ENCODE peak calls at places on chromosome 17, in nine cellular contexts. One of them, this sample, is unnamed.
A peak's percentile ranks its signal among the peaks of the same experiment; 100 is the strongest.

GRCh38 chr17:42276359-42276608 is at the start of gene STAT5B:
- DNase-seq in heart left ventricle: peak; percentile 72
- DNase-seq in right lobe of liver: peak; percentile 81
- DNase-seq in GM12892: peak; percentile 91
- DNase-seq in suprapubic skin: no peak
- DNase-seq in adrenal gland: peak; percentile 75
- DNase-seq in spleen: peak; percentile 95
- DNase-seq in body of pancreas: peak; percentile 74
- DNase-seq in IMR-90: peak; percentile 55
- DNase-seq in this sample: peak; percentile 80

GRCh38 chr17:28527859-28528258 is 21.7 kb downstream of the FOXN1 start:
- DNase-seq in heart left ventricle: no peak
- DNase-seq in right lobe of liver: no peak
- DNase-seq in GM12892: no peak
- DNase-seq in suprapubic skin: no peak
- DNase-seq in adrenal gland: no peak
- DNase-seq in spleen: no peak
- DNase-seq in body of pancreas: peak; percentile 74
- DNase-seq in IMR-90: no peak
- DNase-seq in this sample: no peak

GRCh38 chr17:64377769-64378282 is 12.8 kb downstream of the PECAM1 start:
- DNase-seq in heart left ventricle: no peak
- DNase-seq in right lobe of liver: no peak
- DNase-seq in GM12892: no peak
- DNase-seq in suprapubic skin: no peak
- DNase-seq in adrenal gland: no peak
- DNase-seq in spleen: no peak
- DNase-seq in body of pancreas: no peak
- DNase-seq in IMR-90: peak; percentile 60
- DNase-seq in this sample: no peak

GRCh38 chr17:41758601-41759000 is 24.2 kb upstream of the HAP1 start:
- DNase-seq in heart left ventricle: no peak
- DNase-seq in right lobe of liver: no peak
- DNase-seq in GM12892: no peak
- DNase-seq in suprapubic skin: no peak
- DNase-seq in adrenal gland: no peak
- DNase-seq in spleen: no peak
- DNase-seq in body of pancreas: no peak
- DNase-seq in IMR-90: no peak
- DNase-seq in this sample: no peak

GRCh38 chr17:72334205-72334604 is 213.4 kb downstream of the SOX9 start:
- DNase-seq in heart left ventricle: no peak
- DNase-seq in right lobe of liver: no peak
- DNase-seq in GM12892: no peak
- DNase-seq in suprapubic skin: no peak
- DNase-seq in adrenal gland: no peak
- DNase-seq in spleen: no peak
- DNase-seq in body of pancreas: no peak
- DNase-seq in IMR-90: peak; percentile 89
- DNase-seq in this sample: no peak

GRCh38 chr17:8608001-8608400 is 22.5 kb downstream of the MYH10 start:
- DNase-seq in heart left ventricle: no peak
- DNase-seq in right lobe of liver: no peak
- DNase-seq in GM12892: no peak
- DNase-seq in suprapubic skin: no peak
- DNase-seq in adrenal gland: no peak
- DNase-seq in spleen: no peak
- DNase-seq in body of pancreas: no peak
- DNase-seq in IMR-90: no peak
- DNase-seq in this sample: no peak

GRCh38 chr17:42255425-42255810 is 20.8 kb downstream of the STAT5B start:
- DNase-seq in heart left ventricle: no peak
- DNase-seq in right lobe of liver: no peak
- DNase-seq in GM12892: no peak
- DNase-seq in suprapubic skin: no peak
- DNase-seq in adrenal gland: no peak
- DNase-seq in spleen: no peak
- DNase-seq in body of pancreas: no peak
- DNase-seq in IMR-90: no peak
- DNase-seq in this sample: no peak

GRCh38 chr17:75250009-75250471 is 11.4 kb downstream of the GGA3 start:
- DNase-seq in heart left ventricle: no peak
- DNase-seq in right lobe of liver: no peak
- DNase-seq in GM12892: peak; percentile 74
- DNase-seq in suprapubic skin: no peak
- DNase-seq in adrenal gland: no peak
- DNase-seq in spleen: no peak
- DNase-seq in body of pancreas: no peak
- DNase-seq in IMR-90: peak; percentile 18
- DNase-seq in this sample: no peak

GRCh38 chr17:29060475-29060874 is 17.5 kb downstream of the PIPOX start:
- DNase-seq in heart left ventricle: no peak
- DNase-seq in right lobe of liver: no peak
- DNase-seq in GM12892: no peak
- DNase-seq in suprapubic skin: no peak
- DNase-seq in adrenal gland: no peak
- DNase-seq in spleen: no peak
- DNase-seq in body of pancreas: no peak
- DNase-seq in IMR-90: no peak
- DNase-seq in this sample: no peak

GRCh38 chr17:3724373-3725077 is 822 bp downstream of the HASPIN start:
- DNase-seq in heart left ventricle: no peak
- DNase-seq in right lobe of liver: no peak
- DNase-seq in GM12892: no peak
- DNase-seq in suprapubic skin: no peak
- DNase-seq in adrenal gland: no peak
- DNase-seq in spleen: no peak
- DNase-seq in body of pancreas: no peak
- DNase-seq in IMR-90: no peak
- DNase-seq in this sample: no peak

GRCh38 chr17:71438631-71439146 is 682.1 kb upstream of the SOX9 start:
- DNase-seq in heart left ventricle: no peak
- DNase-seq in right lobe of liver: no peak
- DNase-seq in GM12892: no peak
- DNase-seq in suprapubic skin: no peak
- DNase-seq in adrenal gland: no peak
- DNase-seq in spleen: no peak
- DNase-seq in body of pancreas: peak; percentile 34
- DNase-seq in IMR-90: peak; percentile 98
- DNase-seq in this sample: peak; percentile 26

GRCh38 chr17:78602246-78602645 is 25.1 kb upstream of the DNAH17 start:
- DNase-seq in heart left ventricle: peak; percentile 2
- DNase-seq in right lobe of liver: peak; percentile 31
- DNase-seq in GM12892: no peak
- DNase-seq in suprapubic skin: no peak
- DNase-seq in adrenal gland: no peak
- DNase-seq in spleen: peak; percentile 40
- DNase-seq in body of pancreas: no peak
- DNase-seq in IMR-90: no peak
- DNase-seq in this sample: no peak

GRCh38 chr17:68061512-68062313 is 26.2 kb downstream of the KPNA2 start:
- DNase-seq in heart left ventricle: peak; percentile 33
- DNase-seq in right lobe of liver: no peak
- DNase-seq in GM12892: no peak
- DNase-seq in suprapubic skin: no peak
- DNase-seq in adrenal gland: no peak
- DNase-seq in spleen: no peak
- DNase-seq in body of pancreas: no peak
- DNase-seq in IMR-90: peak; percentile 38
- DNase-seq in this sample: no peak

GRCh38 chr17:38761612-38762011 is 9.1 kb downstream of the PSMB3 start:
- DNase-seq in heart left ventricle: no peak
- DNase-seq in right lobe of liver: no peak
- DNase-seq in GM12892: no peak
- DNase-seq in suprapubic skin: no peak
- DNase-seq in adrenal gland: no peak
- DNase-seq in spleen: peak; percentile 57
- DNase-seq in body of pancreas: no peak
- DNase-seq in IMR-90: peak; percentile 32
- DNase-seq in this sample: no peak

GRCh38 chr17:19978206-19978802 is 676 bp upstream of the AKAP10 start:
- DNase-seq in heart left ventricle: no peak
- DNase-seq in right lobe of liver: no peak
- DNase-seq in GM12892: no peak
- DNase-seq in suprapubic skin: no peak
- DNase-seq in adrenal gland: peak; percentile 44
- DNase-seq in spleen: peak; percentile 84
- DNase-seq in body of pancreas: no peak
- DNase-seq in IMR-90: no peak
- DNase-seq in this sample: no peak

DNA sequence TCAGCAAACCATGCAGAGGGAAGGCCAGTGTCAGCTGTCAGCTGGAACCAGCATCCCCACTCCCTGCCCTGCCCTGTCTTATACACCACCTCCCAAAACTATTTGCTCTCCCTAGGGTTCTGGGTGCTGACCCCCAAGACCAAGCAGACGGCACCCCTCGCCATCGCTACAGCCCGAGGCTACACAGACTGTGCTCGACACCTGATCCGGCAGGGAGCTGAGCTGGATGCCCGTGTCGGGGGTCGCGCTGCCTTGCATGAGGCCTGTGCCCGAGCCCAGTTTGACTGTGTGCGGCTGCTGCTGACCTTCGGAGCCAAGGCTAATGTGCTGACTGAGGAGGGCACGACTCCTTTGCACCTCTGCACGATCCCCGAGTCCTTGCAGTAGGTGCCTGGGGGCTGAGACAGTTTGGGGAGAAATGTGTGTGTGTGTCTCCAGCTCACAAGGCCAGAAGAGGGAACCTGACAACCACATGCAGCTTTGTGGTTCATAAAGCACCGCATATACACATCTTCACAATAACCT is 1.5 kb downstream of the ASB16 start:
- DNase-seq in heart left ventricle: no peak
- DNase-seq in right lobe of liver: no peak
- DNase-seq in GM12892: no peak
- DNase-seq in suprapubic skin: no peak
- DNase-seq in adrenal gland: no peak
- DNase-seq in spleen: no peak
- DNase-seq in body of pancreas: no peak
- DNase-seq in IMR-90: no peak
- DNase-seq in this sample: no peak
- TF ChIP-seq POLR2A in heart left ventricle: no peak
- TF ChIP-seq POLR2A in right lobe of liver: no peak
- TF ChIP-seq POLR2A in GM12892: no peak
- TF ChIP-seq POLR2A in suprapubic skin: no peak
- TF ChIP-seq POLR2A in adrenal gland: no peak
- TF ChIP-seq POLR2A in spleen: no peak
- TF ChIP-seq POLR2A in body of pancreas: no peak
- TF ChIP-seq POLR2A in IMR-90: no peak
- TF ChIP-seq POLR2A in this sample: no peak

DNA sequence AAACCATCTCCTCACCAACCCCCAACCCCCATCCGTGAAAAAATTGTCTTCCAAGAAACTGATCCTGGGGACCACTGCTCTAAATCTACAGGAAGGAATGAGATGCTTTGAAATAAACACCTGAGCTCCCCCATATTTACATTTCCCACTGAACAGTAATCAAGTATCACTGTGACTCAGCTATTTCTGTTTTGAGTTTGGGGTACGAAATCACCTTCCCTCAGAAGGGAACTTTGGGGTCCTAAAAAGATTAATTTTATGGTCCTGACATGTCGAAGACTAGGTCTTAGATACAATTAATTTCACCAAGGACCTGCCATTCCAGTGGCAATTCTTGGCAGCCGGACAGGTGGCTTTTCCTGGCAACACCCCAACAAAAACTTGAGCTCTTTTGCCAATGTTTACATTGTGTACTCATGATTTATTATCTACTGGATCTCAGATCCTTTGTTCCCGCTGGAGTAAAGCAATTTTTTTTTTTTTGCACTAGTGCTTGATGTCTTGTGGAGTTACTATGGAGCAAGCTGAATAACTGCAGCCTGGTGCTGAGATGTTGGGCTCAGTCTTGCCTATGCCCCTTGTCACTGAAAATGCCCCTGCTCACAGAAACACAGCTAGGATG is 14.3 kb downstream of the SLFN5 start:
- DNase-seq in heart left ventricle: no peak
- DNase-seq in right lobe of liver: no peak
- DNase-seq in GM12892: no peak
- DNase-seq in suprapubic skin: no peak
- DNase-seq in adrenal gland: peak; percentile 65
- DNase-seq in spleen: no peak
- DNase-seq in body of pancreas: peak; percentile 82
- DNase-seq in IMR-90: peak; percentile 41
- DNase-seq in this sample: peak; percentile 7
- TF ChIP-seq POLR2A in heart left ventricle: no peak
- TF ChIP-seq POLR2A in right lobe of liver: no peak
- TF ChIP-seq POLR2A in GM12892: no peak
- TF ChIP-seq POLR2A in suprapubic skin: no peak
- TF ChIP-seq POLR2A in adrenal gland: no peak
- TF ChIP-seq POLR2A in spleen: no peak
- TF ChIP-seq POLR2A in body of pancreas: no peak
- TF ChIP-seq POLR2A in IMR-90: no peak
- TF ChIP-seq POLR2A in this sample: no peak

DNA sequence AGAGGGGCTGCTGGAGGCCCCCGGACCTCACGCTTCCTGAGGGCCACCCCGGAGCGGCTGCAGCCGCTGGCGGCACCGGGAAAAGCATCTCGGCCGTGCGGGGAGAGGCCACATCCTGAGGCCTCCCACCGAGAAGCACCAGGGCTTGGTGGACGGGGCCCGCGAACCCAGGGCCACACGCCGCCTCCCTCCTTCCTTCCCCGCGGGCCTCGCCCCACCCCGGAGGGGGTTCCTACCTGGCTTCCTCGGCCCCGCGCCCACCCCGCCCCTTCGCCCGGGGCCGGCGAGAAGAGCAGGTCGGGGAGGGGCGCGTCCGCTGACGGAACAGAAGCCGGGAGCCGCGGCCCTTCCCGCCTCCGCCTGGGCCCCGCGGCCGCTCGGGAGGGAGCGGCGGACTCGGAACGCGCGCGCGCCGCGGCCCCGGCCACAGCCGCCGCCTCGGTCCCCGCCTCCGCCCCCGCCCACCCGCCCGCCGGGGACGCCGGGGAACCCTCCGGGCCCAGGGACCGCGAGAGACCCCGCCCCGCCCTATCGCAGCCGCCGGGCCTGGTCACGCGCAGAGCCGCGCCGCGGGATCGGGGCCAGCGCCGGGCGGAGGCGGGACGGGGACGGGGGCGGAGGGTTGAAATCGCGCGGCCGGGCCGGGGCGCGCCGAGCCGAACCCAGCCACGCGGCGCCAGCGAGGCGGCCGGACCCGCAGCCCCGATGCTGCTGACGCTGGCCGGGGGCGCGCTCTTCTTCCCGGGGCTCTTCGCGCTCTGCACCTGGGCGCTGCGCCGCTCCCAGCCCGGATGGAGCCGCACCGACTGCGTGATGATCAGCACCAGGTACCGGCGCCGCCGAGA is at the start of gene TLCD3A:
- DNase-seq in heart left ventricle: peak; percentile 79
- DNase-seq in right lobe of liver: peak; percentile 72
- DNase-seq in GM12892: peak; percentile 65
- DNase-seq in suprapubic skin: peak; percentile 77
- DNase-seq in adrenal gland: peak; percentile 77
- DNase-seq in spleen: peak; percentile 84
- DNase-seq in body of pancreas: peak; percentile 82
- DNase-seq in IMR-90: peak; percentile 55
- DNase-seq in this sample: peak; percentile 69
- TF ChIP-seq POLR2A in heart left ventricle: no peak
- TF ChIP-seq POLR2A in right lobe of liver: peak; percentile 19
- TF ChIP-seq POLR2A in GM12892: no peak
- TF ChIP-seq POLR2A in suprapubic skin: no peak
- TF ChIP-seq POLR2A in adrenal gland: no peak
- TF ChIP-seq POLR2A in spleen: no peak
- TF ChIP-seq POLR2A in body of pancreas: peak; percentile 49
- TF ChIP-seq POLR2A in IMR-90: peak; percentile 55
- TF ChIP-seq POLR2A in this sample: peak; percentile 52

GRCh38 chr17:7223375-7223774 is 3.6 kb downstream of the ACADVL start:
- DNase-seq in heart left ventricle: no peak
- DNase-seq in right lobe of liver: no peak
- DNase-seq in GM12892: no peak
- DNase-seq in suprapubic skin: no peak
- DNase-seq in adrenal gland: no peak
- DNase-seq in spleen: no peak
- DNase-seq in body of pancreas: no peak
- DNase-seq in IMR-90: no peak
- DNase-seq in this sample: no peak
- TF ChIP-seq POLR2A in heart left ventricle: no peak
- TF ChIP-seq POLR2A in right lobe of liver: no peak
- TF ChIP-seq POLR2A in GM12892: no peak
- TF ChIP-seq POLR2A in suprapubic skin: no peak
- TF ChIP-seq POLR2A in adrenal gland: no peak
- TF ChIP-seq POLR2A in spleen: no peak
- TF ChIP-seq POLR2A in body of pancreas: no peak
- TF ChIP-seq POLR2A in IMR-90: no peak
- TF ChIP-seq POLR2A in this sample: no peak